ENCODE peak calls at places on chromosomes 6 and 20, in five cellular contexts. K is IMR-90, P is neuronal stem cell, F is mesendoderm, U is H1. D is an unnamed sample.

GRCh38 chr20:15703171-15703911 is 869.9 kb downstream of the KIF16B start:
- DNase-seq in K (peak; percentile 87), P (no peak), F (no peak), U (no peak), D (no peak)

GRCh38 chr20:32583581-32584045 is 1.5 kb downstream of the NOL4L start:
- DNase-seq in K (no peak), P (no peak), F (peak; percentile 34), U (no peak), D (no peak)

GRCh38 chr6:163416380-163416629 is 1.8 kb downstream of the QKI start:
- DNase-seq in K (no peak), P (no peak), F (no peak), U (no peak), D (no peak)

GRCh38 chr6:157552171-157552747 is 171.3 kb downstream of the ZDHHC14 start:
- DNase-seq in K (no peak), P (peak; percentile 54), F (peak; percentile 34), U (peak; percentile 80), D (peak; percentile 97)

GRCh38 chr6:13923527-13924145 is 1.1 kb upstream of the RNF182 start:
- DNase-seq in K (peak; percentile 65), P (no peak), F (peak; percentile 58), U (no peak), D (no peak)

GRCh38 chr6:157059781-157060180 is 263.5 kb downstream of the TMEM242 start:
- DNase-seq in K (no peak), P (peak; percentile 39), F (no peak), U (no peak), D (no peak)

GRCh38 chr6:126618639-126619331 is 278.9 kb downstream of the CENPW start:
- DNase-seq in K (no peak), P (no peak), F (no peak), U (no peak), D (no peak)

GRCh38 chr6:124961784-124962611 is at the start of gene RNF217:
- DNase-seq in K (peak; percentile 76), P (peak; percentile 45), F (peak; percentile 72), U (peak; percentile 77), D (peak; percentile 49)

GRCh38 chr6:113031591-113031990 is 684.5 kb downstream of the RFPL4B start:
- DNase-seq in K (no peak), P (no peak), F (no peak), U (no peak), D (no peak)

GRCh38 chr6:161406633-161407032 is 132.8 kb upstream of the AGPAT4 start:
- DNase-seq in K (peak; percentile 88), P (no peak), F (no peak), U (no peak), D (no peak)

DNA sequence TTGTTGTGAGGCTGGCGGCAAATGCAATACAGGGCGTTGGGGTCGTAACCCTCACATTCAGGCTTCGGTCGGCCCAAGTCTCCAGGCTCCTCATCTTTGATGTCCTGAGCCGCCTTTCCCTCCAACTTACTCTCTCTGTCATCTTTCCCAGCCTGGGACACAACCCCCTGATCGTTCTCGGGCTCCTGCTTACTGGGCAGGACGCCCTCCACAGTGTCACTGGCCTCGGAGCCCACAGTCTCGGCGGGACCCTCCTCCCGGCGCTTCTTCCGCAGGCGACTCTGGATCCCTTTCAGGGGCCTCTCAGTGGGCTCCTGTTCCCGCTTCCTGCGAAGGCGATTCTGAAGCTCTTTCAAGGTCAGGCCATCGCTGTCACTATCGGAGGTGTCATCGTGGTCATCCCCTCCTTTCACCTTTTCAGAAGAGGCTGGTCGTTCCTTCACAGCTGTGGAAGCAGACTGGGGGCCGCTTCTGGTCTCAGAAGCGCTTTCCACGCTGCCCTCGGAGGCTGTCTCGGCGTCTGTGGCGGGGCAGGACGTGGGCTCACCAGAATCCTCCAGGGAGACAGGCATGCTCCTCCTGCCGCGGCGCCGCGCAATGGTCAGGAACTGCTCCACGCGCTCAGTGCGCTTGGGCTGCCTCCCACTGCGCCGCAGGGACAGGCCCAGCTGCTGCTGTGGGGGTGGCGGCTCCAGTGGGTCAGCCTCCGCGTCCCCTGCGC is 15.4 kb downstream of the DIDO1 start:
- DNase-seq in K (no peak), P (no peak), F (no peak), U (no peak), D (no peak)
- H3K4me2 ChIP-seq in K (no peak overlapping the region), P (no peak overlapping the region), F (no peak overlapping the region), U (no peak overlapping the region), D (no peak overlapping the region)

DNA sequence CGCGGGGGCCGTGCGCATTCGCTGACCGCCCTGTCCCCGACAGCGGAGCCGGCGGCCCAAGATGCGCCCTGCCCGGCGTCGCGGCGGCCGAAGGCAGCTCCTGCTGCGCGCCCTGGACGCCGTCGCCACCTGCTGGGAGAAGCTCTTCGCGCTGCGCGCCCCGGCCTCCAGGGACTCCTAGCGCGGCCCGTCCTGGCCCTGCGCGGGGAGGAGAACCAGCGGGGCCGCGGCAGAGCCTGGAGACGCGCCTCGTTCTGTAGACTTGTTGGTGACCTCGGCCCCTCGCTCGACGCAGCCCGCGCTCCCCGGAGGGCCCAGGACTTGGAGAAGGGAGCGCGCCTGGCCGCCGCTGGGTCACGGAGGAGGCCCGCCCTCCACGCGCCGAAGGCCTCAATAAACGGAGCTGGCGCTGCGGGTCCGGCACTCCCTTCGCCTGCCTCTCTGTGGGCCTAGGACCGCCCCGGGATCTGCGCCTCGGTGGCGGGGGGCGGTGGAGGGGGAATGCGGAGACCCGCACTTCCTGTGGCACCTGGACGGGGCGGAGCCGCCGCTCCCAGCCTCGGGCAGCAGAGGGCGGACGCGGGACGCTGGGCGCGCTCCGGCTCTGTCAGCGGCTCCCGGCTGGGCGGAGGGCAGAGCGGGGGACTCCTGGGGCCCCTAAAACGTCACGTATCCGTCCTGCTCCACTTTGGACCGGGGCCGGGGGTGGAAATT is 2.8 kb downstream of the C20orf204 start:
- DNase-seq in K (peak; percentile 67), P (peak; percentile 60), F (peak; percentile 78), U (peak; percentile 92), D (peak; percentile 89)
- H3K18ac ChIP-seq in K (no peak overlapping the region), P (peak overlapping the region; percentile 76), F (no peak overlapping the region), U (peak overlapping the region; percentile 55), D (no peak overlapping the region)

GRCh38 chr6:150813319-150813992 is 52.0 kb upstream of the MTHFD1L start:
- DNase-seq in K (peak; percentile 83), P (no peak), F (peak; percentile 5), U (no peak), D (no peak)

GRCh38 chr6:150813993-150814359 is 51.5 kb upstream of the MTHFD1L start:
- DNase-seq in K (peak; percentile 43), P (no peak), F (no peak), U (no peak), D (no peak)
- H3K4me2 ChIP-seq in K (peak overlapping the region; percentile 21), P (no peak overlapping the region), F (no peak overlapping the region), U (no peak overlapping the region), D (no peak overlapping the region)

DNA sequence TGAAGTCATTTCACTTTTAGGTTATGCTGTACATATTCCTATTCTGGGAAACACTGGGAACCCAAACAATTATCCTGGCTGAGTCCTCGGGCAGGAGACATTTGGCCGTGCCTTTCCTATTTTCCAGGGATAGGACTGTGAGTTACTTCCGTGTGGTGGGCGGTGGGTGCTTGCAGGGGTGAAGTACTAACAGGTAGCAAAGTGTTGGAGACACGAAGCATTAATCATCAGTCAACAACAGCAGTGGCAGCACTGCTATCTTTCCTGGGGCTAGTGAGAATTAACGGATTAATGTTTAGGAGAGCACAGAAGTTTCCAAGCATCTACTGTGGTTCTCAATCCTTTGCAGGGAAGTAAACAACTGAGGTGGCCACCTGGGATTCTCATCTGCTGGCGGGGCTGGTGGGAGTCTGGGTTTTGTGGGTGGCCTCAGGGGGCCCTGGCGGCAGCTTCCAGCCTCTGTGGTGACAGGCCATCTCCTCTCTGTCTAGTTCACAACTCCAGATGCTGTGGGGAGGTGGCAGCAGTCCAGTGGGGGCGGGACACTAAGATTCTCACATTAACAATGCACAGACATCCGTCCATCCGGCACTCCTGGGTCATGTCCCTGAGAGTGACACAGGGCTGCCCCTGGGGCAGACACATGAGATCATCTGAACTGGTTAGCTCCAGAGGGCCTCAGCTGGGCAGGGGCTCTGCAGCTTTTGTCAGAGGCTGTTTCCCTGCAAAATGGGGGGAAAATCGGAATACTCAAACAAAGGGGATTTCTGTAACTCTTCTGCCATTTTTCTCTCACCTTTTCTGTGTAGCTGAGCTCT is 90.9 kb downstream of the GJA10 start:
- DNase-seq in K (peak; percentile 76), P (no peak), F (no peak), U (no peak), D (no peak)
- H3K18ac ChIP-seq in K (peak overlapping the region; percentile 75), P (peak overlapping the region; percentile 20), F (no peak overlapping the region), U (no peak overlapping the region), D (no peak overlapping the region)

GRCh38 chr6:106964099-106964498 is 10.4 kb downstream of the CD24 start:
- DNase-seq in K (no peak), P (no peak), F (no peak), U (no peak), D (no peak)
- H3K4me2 ChIP-seq in K (no peak overlapping the region), P (no peak overlapping the region), F (no peak overlapping the region), U (no peak overlapping the region), D (no peak overlapping the region)

GRCh38 chr6:137781639-137782038 is 85.4 kb upstream of the TNFAIP3 start:
- DNase-seq in K (no peak), P (no peak), F (no peak), U (no peak), D (no peak)
- H3K18ac ChIP-seq in K (no peak overlapping the region), P (no peak overlapping the region), F (no peak overlapping the region), U (no peak overlapping the region), D (no peak overlapping the region)

DNA sequence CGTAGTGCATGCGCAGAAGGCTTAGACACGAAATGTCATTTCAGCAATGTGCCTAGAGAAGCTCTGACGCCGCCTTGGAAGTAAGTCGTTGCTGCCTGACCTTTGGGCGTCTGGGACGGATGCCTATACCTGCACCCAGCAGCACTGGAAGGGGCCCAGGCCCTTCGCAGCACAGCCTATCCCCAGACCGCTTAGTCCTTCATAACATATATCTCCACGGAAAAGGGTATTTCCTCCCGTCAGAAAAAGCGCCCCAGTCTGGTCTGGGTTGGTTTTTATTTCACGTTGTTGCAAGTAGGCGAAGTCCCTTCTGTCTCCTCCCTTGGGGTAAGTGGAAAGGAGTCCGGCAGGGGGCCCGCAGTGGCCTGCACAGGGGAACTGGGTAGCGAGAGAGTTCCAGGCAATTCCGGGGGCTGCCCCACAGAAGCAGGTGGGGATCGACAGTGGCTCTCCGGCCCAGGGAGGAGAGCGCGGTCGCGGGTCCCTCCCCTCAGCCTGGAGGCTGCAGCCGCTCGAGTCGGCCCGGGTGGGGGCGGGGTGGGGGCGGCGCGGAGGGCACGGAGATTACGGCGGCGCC is 558 bp upstream of the EYA4 start:
- DNase-seq in K (peak; percentile 75), P (peak; percentile 54), F (peak; percentile 68), U (peak; percentile 67), D (peak; percentile 66)
- H3K4me2 ChIP-seq in K (peak overlapping the region; percentile 77), P (peak overlapping the region; percentile 91), F (peak overlapping the region; percentile 76), U (peak overlapping the region; percentile 82), D (peak overlapping the region; percentile 93)

DNA sequence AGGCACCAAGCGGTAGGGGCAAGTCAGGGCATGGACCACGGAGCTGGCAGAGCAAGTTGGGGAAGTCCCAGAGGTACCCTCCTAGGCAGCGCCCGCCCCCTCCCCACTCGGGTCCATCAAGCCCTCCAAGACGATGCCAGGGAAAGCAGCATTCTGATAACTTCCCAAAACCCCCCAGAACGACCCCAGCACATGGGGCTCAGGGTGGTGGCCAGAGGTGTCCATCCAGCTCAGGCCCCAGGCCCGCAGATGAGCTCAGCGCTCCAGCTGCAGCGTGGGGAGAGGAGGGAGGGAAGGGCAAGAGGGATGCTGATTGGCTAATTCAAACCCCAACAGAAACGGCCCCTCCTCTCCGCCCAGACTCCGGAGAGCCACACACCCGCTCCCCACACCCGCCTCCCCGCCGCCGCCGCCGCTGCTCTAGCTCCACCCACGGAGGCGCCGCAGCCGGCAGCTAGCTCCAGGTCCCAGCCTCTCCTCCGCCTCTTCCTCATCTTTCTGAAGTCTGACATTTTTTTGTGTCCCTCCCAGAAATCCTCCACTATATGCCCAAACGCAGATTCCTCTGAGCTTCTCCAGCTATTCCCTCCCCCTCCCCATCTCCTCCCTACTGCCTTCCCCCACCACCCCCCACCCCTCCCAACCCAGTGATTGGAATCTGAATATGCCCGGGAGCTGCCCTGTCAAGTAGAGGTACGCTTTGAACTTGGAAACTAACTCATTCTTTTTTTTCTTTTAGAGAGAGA is 40.3 kb upstream of the TLDC2 start:
- DNase-seq in K (peak; percentile 96), P (peak; percentile 84), F (peak; percentile 98), U (peak; percentile 87), D (peak; percentile 97)
- H3K18ac ChIP-seq in K (peak overlapping the region; percentile 50), P (peak overlapping the region; percentile 82), F (peak overlapping the region; percentile 77), U (peak overlapping the region; percentile 78), D (peak overlapping the region; percentile 13)

GRCh38 chr6:37323568-37323967 is 30.2 kb upstream of the RNF8 start:
- DNase-seq in K (peak; percentile 48), P (no peak), F (no peak), U (no peak), D (no peak)
- H3K4me2 ChIP-seq in K (no peak overlapping the region), P (no peak overlapping the region), F (no peak overlapping the region), U (no peak overlapping the region), D (no peak overlapping the region)

D was measured in H9.